ENCODE peak calls at places on chromosomes 13 and 19, in seven cellular contexts. One of them, this sample, is unnamed.

GRCh38 chr19:48569814-48570213 is 17.8 kb downstream of the SULT2B1 start:
- DNase-seq in H1: no peak
- DNase-seq in GM12878: no peak
- DNase-seq in HepG2: no peak
- DNase-seq in SK-N-SH: no peak
- DNase-seq in K562: no peak
- DNase-seq in HCT116: no peak
- DNase-seq in this sample: no peak

GRCh38 chr19:17554968-17555479 is 425 bp upstream of the COLGALT1 start:
- DNase-seq in H1: no peak
- DNase-seq in GM12878: no peak
- DNase-seq in HepG2: no peak
- DNase-seq in SK-N-SH: no peak
- DNase-seq in K562: no peak
- DNase-seq in HCT116: no peak
- DNase-seq in this sample: no peak

GRCh38 chr13:24459234-24459633 is 53.3 kb downstream of the PARP4 start:
- DNase-seq in H1: no peak
- DNase-seq in GM12878: peak
- DNase-seq in HepG2: no peak
- DNase-seq in SK-N-SH: no peak
- DNase-seq in K562: no peak
- DNase-seq in HCT116: no peak
- DNase-seq in this sample: peak

GRCh38 chr13:75489502-75490263 is 7.7 kb upstream of the TBC1D4 start:
- DNase-seq in H1: no peak
- DNase-seq in GM12878: peak
- DNase-seq in HepG2: peak
- DNase-seq in SK-N-SH: no peak
- DNase-seq in K562: no peak
- DNase-seq in HCT116: no peak
- DNase-seq in this sample: no peak

GRCh38 chr19:9018163-9018875 is 8.1 kb upstream of the MUC16 start:
- DNase-seq in H1: no peak
- DNase-seq in GM12878: no peak
- DNase-seq in HepG2: no peak
- DNase-seq in SK-N-SH: no peak
- DNase-seq in K562: no peak
- DNase-seq in HCT116: peak
- DNase-seq in this sample: peak

GRCh38 chr13:113544071-113544891 is 40.3 kb upstream of the TFDP1 start:
- DNase-seq in H1: no peak
- DNase-seq in GM12878: no peak
- DNase-seq in HepG2: peak
- DNase-seq in SK-N-SH: peak
- DNase-seq in K562: no peak
- DNase-seq in HCT116: no peak
- DNase-seq in this sample: no peak

GRCh38 chr13:43472344-43472743 is 314.4 kb downstream of the ENOX1 start:
- DNase-seq in H1: no peak
- DNase-seq in GM12878: no peak
- DNase-seq in HepG2: no peak
- DNase-seq in SK-N-SH: no peak
- DNase-seq in K562: no peak
- DNase-seq in HCT116: no peak
- DNase-seq in this sample: no peak

GRCh38 chr13:50124536-50125305 is 109.5 kb downstream of the KCNRG start:
- DNase-seq in H1: no peak
- DNase-seq in GM12878: no peak
- DNase-seq in HepG2: peak
- DNase-seq in SK-N-SH: peak
- DNase-seq in K562: peak
- DNase-seq in HCT116: no peak
- DNase-seq in this sample: peak

GRCh38 chr13:35768551-35768950 is 292.1 kb upstream of the MAB21L1 start:
- DNase-seq in H1: no peak
- DNase-seq in GM12878: no peak
- DNase-seq in HepG2: no peak
- DNase-seq in SK-N-SH: no peak
- DNase-seq in K562: no peak
- DNase-seq in HCT116: no peak
- DNase-seq in this sample: no peak

GRCh38 chr13:38582133-38582532 is 104.7 kb upstream of the FREM2 start:
- DNase-seq in H1: no peak
- DNase-seq in GM12878: no peak
- DNase-seq in HepG2: peak
- DNase-seq in SK-N-SH: peak
- DNase-seq in K562: peak
- DNase-seq in HCT116: no peak
- DNase-seq in this sample: peak

GRCh38 chr13:36154567-36155231 is 23.5 kb upstream of the DCLK1 start:
- DNase-seq in H1: no peak
- DNase-seq in GM12878: no peak
- DNase-seq in HepG2: no peak
- DNase-seq in SK-N-SH: peak
- DNase-seq in K562: no peak
- DNase-seq in HCT116: no peak
- DNase-seq in this sample: no peak

GRCh38 chr19:29495971-29496441 is 29.8 kb upstream of the VSTM2B start:
- DNase-seq in H1: no peak
- DNase-seq in GM12878: no peak
- DNase-seq in HepG2: no peak
- DNase-seq in SK-N-SH: no peak
- DNase-seq in K562: no peak
- DNase-seq in HCT116: no peak
- DNase-seq in this sample: no peak

GRCh38 chr19:12720851-12721655 is 2.7 kb downstream of the TNPO2 start:
- DNase-seq in H1: no peak
- DNase-seq in GM12878: no peak
- DNase-seq in HepG2: no peak
- DNase-seq in SK-N-SH: peak
- DNase-seq in K562: peak
- DNase-seq in HCT116: no peak
- DNase-seq in this sample: no peak

GRCh38 chr19:4911786-4912672 is 2.7 kb downstream of the UHRF1 start:
- DNase-seq in H1: peak
- DNase-seq in GM12878: no peak
- DNase-seq in HepG2: peak
- DNase-seq in SK-N-SH: peak
- DNase-seq in K562: peak
- DNase-seq in HCT116: peak
- DNase-seq in this sample: peak

GRCh38 chr13:112958127-112958989 is 10.7 kb upstream of the MCF2L start:
- DNase-seq in H1: no peak
- DNase-seq in GM12878: no peak
- DNase-seq in HepG2: no peak
- DNase-seq in SK-N-SH: no peak
- DNase-seq in K562: no peak
- DNase-seq in HCT116: no peak
- DNase-seq in this sample: no peak

GRCh38 chr19:1773173-1773572 is 19.9 kb downstream of the ONECUT3 start:
- DNase-seq in H1: no peak
- DNase-seq in GM12878: no peak
- DNase-seq in HepG2: no peak
- DNase-seq in SK-N-SH: no peak
- DNase-seq in K562: no peak
- DNase-seq in HCT116: peak
- DNase-seq in this sample: no peak

GRCh38 chr19:10726268-10726667 is 8.4 kb downstream of the DNM2 start:
- DNase-seq in H1: no peak
- DNase-seq in GM12878: no peak
- DNase-seq in HepG2: no peak
- DNase-seq in SK-N-SH: no peak
- DNase-seq in K562: no peak
- DNase-seq in HCT116: no peak
- DNase-seq in this sample: no peak

GRCh38 chr19:46717716-46718143 is 816 bp upstream of the PRKD2 start:
- DNase-seq in H1: no peak
- DNase-seq in GM12878: no peak
- DNase-seq in HepG2: no peak
- DNase-seq in SK-N-SH: no peak
- DNase-seq in K562: no peak
- DNase-seq in HCT116: no peak
- DNase-seq in this sample: no peak

GRCh38 chr13:112818040-112818697 is 128.3 kb downstream of the ATP11A start:
- DNase-seq in H1: no peak
- DNase-seq in GM12878: no peak
- DNase-seq in HepG2: no peak
- DNase-seq in SK-N-SH: no peak
- DNase-seq in K562: no peak
- DNase-seq in HCT116: no peak
- DNase-seq in this sample: no peak

GRCh38 chr13:113808058-113808834 is 49.2 kb downstream of the TMEM255B start:
- DNase-seq in H1: no peak
- DNase-seq in GM12878: no peak
- DNase-seq in HepG2: no peak
- DNase-seq in SK-N-SH: no peak
- DNase-seq in K562: no peak
- DNase-seq in HCT116: no peak
- DNase-seq in this sample: no peak

DNA sequence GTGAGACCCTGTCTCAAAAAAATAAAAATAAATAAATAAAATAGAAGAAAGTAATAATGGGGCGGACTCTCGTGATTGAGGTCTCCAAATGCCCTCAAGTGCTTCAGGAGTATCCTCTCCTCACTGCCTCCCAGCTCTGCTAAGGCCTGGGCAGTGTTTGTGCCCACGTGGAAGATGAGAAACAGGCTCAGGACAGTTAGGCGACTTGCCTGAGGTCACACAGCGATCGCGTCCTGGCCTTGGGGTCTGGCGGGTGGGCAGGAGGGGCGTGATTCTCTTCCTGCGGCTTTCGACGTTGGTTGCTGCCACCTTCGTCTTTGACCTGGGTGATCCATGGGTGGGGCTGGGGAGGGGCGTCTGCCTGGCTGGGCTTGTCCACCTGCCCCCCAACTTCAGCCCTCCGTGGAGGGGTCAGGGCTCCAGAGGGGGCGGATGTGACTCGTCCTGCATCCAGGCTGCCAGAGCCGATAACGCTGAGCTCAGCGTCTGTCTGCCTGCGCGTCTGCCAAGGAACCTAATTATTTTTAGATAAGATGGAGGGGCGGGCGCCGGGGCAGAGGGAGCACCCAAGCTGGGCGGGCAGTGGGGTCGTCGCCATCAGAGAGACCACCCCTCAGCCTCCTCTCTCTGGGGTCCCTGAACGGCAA is 56.9 kb downstream of the NFIC start:
- DNase-seq in H1: no peak
- DNase-seq in GM12878: no peak
- DNase-seq in HepG2: no peak
- DNase-seq in SK-N-SH: peak
- DNase-seq in K562: peak
- DNase-seq in HCT116: no peak
- DNase-seq in this sample: no peak
- TF ChIP-seq JUND in H1: no peak
- TF ChIP-seq JUND in GM12878: no peak
- TF ChIP-seq JUND in HepG2: no peak
- TF ChIP-seq JUND in SK-N-SH: no peak
- TF ChIP-seq JUND in K562: peak
- TF ChIP-seq JUND in HCT116: no peak
- TF ChIP-seq JUND in this sample: no peak

GRCh38 chr19:6737873-6738725 is 719 bp upstream of the GPR108 start:
- DNase-seq in H1: no peak
- DNase-seq in GM12878: no peak
- DNase-seq in HepG2: peak
- DNase-seq in SK-N-SH: no peak
- DNase-seq in K562: peak
- DNase-seq in HCT116: no peak
- DNase-seq in this sample: peak

GRCh38 chr19:6739390-6739883 is at the start of gene TRIP10:
- DNase-seq in H1: no peak
- DNase-seq in GM12878: no peak
- DNase-seq in HepG2: peak
- DNase-seq in SK-N-SH: peak
- DNase-seq in K562: peak
- DNase-seq in HCT116: no peak
- DNase-seq in this sample: peak

GRCh38 chr19:6740589-6741348 is 1.3 kb downstream of the TRIP10 start:
- DNase-seq in H1: no peak
- DNase-seq in GM12878: no peak
- DNase-seq in HepG2: no peak
- DNase-seq in SK-N-SH: peak
- DNase-seq in K562: peak
- DNase-seq in HCT116: no peak
- DNase-seq in this sample: no peak

GRCh38 chr19:6738726-6739389 is 622 bp upstream of the TRIP10 start:
- DNase-seq in H1: no peak
- DNase-seq in GM12878: no peak
- DNase-seq in HepG2: no peak
- DNase-seq in SK-N-SH: no peak
- DNase-seq in K562: no peak
- DNase-seq in HCT116: no peak
- DNase-seq in this sample: no peak

GRCh38 chr19:6739884-6740588 is 556 bp downstream of the TRIP10 start:
- DNase-seq in H1: no peak
- DNase-seq in GM12878: no peak
- DNase-seq in HepG2: no peak
- DNase-seq in SK-N-SH: peak
- DNase-seq in K562: peak
- DNase-seq in HCT116: no peak
- DNase-seq in this sample: no peak
- TF ChIP-seq JUND in H1: no peak
- TF ChIP-seq JUND in GM12878: no peak
- TF ChIP-seq JUND in HepG2: no peak
- TF ChIP-seq JUND in SK-N-SH: no peak
- TF ChIP-seq JUND in K562: no peak
- TF ChIP-seq JUND in HCT116: no peak
- TF ChIP-seq JUND in this sample: no peak

GRCh38 chr19:49845433-49845832 is 5.5 kb upstream of the PTOV1 start:
- DNase-seq in H1: no peak
- DNase-seq in GM12878: no peak
- DNase-seq in HepG2: no peak
- DNase-seq in SK-N-SH: no peak
- DNase-seq in K562: no peak
- DNase-seq in HCT116: no peak
- DNase-seq in this sample: no peak
- TF ChIP-seq JUND in H1: no peak
- TF ChIP-seq JUND in GM12878: no peak
- TF ChIP-seq JUND in HepG2: no peak
- TF ChIP-seq JUND in SK-N-SH: no peak
- TF ChIP-seq JUND in K562: no peak
- TF ChIP-seq JUND in HCT116: no peak
- TF ChIP-seq JUND in this sample: no peak

GRCh38 chr19:41088151-41088550 is at the start of gene CYP2A13:
- DNase-seq in H1: no peak
- DNase-seq in GM12878: no peak
- DNase-seq in HepG2: no peak
- DNase-seq in SK-N-SH: no peak
- DNase-seq in K562: no peak
- DNase-seq in HCT116: no peak
- DNase-seq in this sample: no peak

GRCh38 chr19:41095703-41096102 is 7.5 kb downstream of the CYP2A13 start:
- DNase-seq in H1: no peak
- DNase-seq in GM12878: no peak
- DNase-seq in HepG2: no peak
- DNase-seq in SK-N-SH: no peak
- DNase-seq in K562: peak
- DNase-seq in HCT116: no peak
- DNase-seq in this sample: no peak

GRCh38 chr19:41085748-41086415 is 2.4 kb upstream of the CYP2A13 start:
- DNase-seq in H1: no peak
- DNase-seq in GM12878: no peak
- DNase-seq in HepG2: no peak
- DNase-seq in SK-N-SH: no peak
- DNase-seq in K562: no peak
- DNase-seq in HCT116: no peak
- DNase-seq in this sample: no peak

GRCh38 chr19:41089955-41090354 is 1.7 kb downstream of the CYP2A13 start:
- DNase-seq in H1: peak
- DNase-seq in GM12878: no peak
- DNase-seq in HepG2: no peak
- DNase-seq in SK-N-SH: no peak
- DNase-seq in K562: no peak
- DNase-seq in HCT116: no peak
- DNase-seq in this sample: no peak
- TF ChIP-seq JUND in H1: no peak
- TF ChIP-seq JUND in GM12878: no peak
- TF ChIP-seq JUND in HepG2: no peak
- TF ChIP-seq JUND in SK-N-SH: no peak
- TF ChIP-seq JUND in K562: no peak
- TF ChIP-seq JUND in HCT116: no peak
- TF ChIP-seq JUND in this sample: no peak

This sample was measured in T47D.